ENCODE peak calls at places on chromosomes 16 and 17, in eight cellular contexts. U, A, B, M, J, G, Z and R are unnamed samples.

GRCh38 chr16:49643429-49644142 is 212.3 kb downstream of the ZNF423 start:
- DNase-seq in U (no peak), A (no peak), B (no peak), M (no peak), J (no peak), G (no peak), Z (no peak), R (no peak)

GRCh38 chr17:32671891-32672290 is 185.1 kb downstream of the CDK5R1 start:
- DNase-seq in U (no peak), A (peak), B (peak), M (no peak), J (peak), G (no peak), Z (peak), R (no peak)

GRCh38 chr16:75420987-75421819 is 12.1 kb downstream of the CFDP1 start:
- DNase-seq in U (no peak), A (peak), B (peak), M (no peak), J (no peak), G (no peak), Z (no peak), R (peak)

GRCh38 chr16:6297666-6298435 is 1034.8 kb upstream of the RBFOX1 start:
- DNase-seq in U (no peak), A (no peak), B (no peak), M (no peak), J (no peak), G (no peak), Z (no peak), R (peak)

GRCh38 chr17:52790359-52790955 is 631.9 kb upstream of the CA10 start:
- DNase-seq in U (no peak), A (no peak), B (no peak), M (no peak), J (no peak), G (no peak), Z (no peak), R (no peak)

GRCh38 chr17:59365383-59365981 is 34.0 kb downstream of the YPEL2 start:
- DNase-seq in U (no peak), A (no peak), B (peak), M (peak), J (peak), G (peak), Z (no peak), R (no peak)

GRCh38 chr17:78412403-78412802 is 34.0 kb downstream of the PGS1 start:
- DNase-seq in U (no peak), A (no peak), B (no peak), M (peak), J (no peak), G (no peak), Z (peak), R (no peak)

GRCh38 chr16:84461029-84461415 is 43.4 kb downstream of the MEAK7 start:
- DNase-seq in U (no peak), A (no peak), B (peak), M (no peak), J (no peak), G (no peak), Z (no peak), R (no peak)

GRCh38 chr17:5097101-5097834 is 14.4 kb downstream of the ZNF232 start:
- DNase-seq in U (peak), A (peak), B (peak), M (no peak), J (no peak), G (peak), Z (no peak), R (peak)

GRCh38 chr16:4140652-4141051 is 24.4 kb upstream of the ADCY9 start:
- DNase-seq in U (no peak), A (peak), B (no peak), M (no peak), J (peak), G (no peak), Z (no peak), R (no peak)

GRCh38 chr16:1003551-1004347 is 22.2 kb downstream of the SOX8 start:
- DNase-seq in U (no peak), A (no peak), B (no peak), M (no peak), J (no peak), G (peak), Z (no peak), R (no peak)

GRCh38 chr16:77290451-77291110 is 91.4 kb downstream of the SYCE1L start:
- DNase-seq in U (no peak), A (no peak), B (no peak), M (peak), J (peak), G (no peak), Z (no peak), R (no peak)